ENCODE peak calls at places on chromosomes 13 and 19, in four cellular contexts. W, V, E and G are unnamed samples.

GRCh38 chr13:24834902-24835510 is 71.0 kb downstream of the RNF17 start:
- DNase-seq in W (no peak), V (no peak), E (no peak), G (no peak)

GRCh38 chr19:3065675-3066357 is 3.5 kb upstream of the TLE5 start:
- DNase-seq in W (peak), V (no peak), E (peak), G (no peak)

GRCh38 chr19:32868206-32868950 is 1.2 kb downstream of the SLC7A9 start:
- DNase-seq in W (no peak), V (no peak), E (no peak), G (no peak)

GRCh38 chr19:8307400-8307964 is 676 bp downstream of the CD320 start:
- DNase-seq in W (peak), V (no peak), E (no peak), G (peak)

GRCh38 chr19:35380450-35381124 is 9.7 kb downstream of the GPR42 start:
- DNase-seq in W (no peak), V (no peak), E (no peak), G (no peak)

GRCh38 chr19:54316746-54317107 is 3.8 kb upstream of the LILRA5 start:
- DNase-seq in W (no peak), V (no peak), E (no peak), G (no peak)

GRCh38 chr19:49421039-49421877 is 2.0 kb downstream of the PTH2 start:
- DNase-seq in W (peak), V (peak), E (peak), G (peak)

GRCh38 chr13:43291289-43292055 is 268.1 kb downstream of the DNAJC15 start:
- DNase-seq in W (no peak), V (no peak), E (no peak), G (no peak)

GRCh38 chr13:25943081-25943480 is 108.7 kb downstream of the SHISA2 start:
- DNase-seq in W (no peak), V (no peak), E (no peak), G (peak)

GRCh38 chr13:111906816-111907215 is 160.1 kb upstream of the SOX1 start:
- DNase-seq in W (no peak), V (no peak), E (no peak), G (no peak)

GRCh38 chr13:38636756-38637155 is 50.1 kb upstream of the FREM2 start:
- DNase-seq in W (no peak), V (peak), E (no peak), G (no peak)

GRCh38 chr19:55712804-55713631 is 25.2 kb downstream of the NLRP9 start:
- DNase-seq in W (peak), V (no peak), E (no peak), G (no peak)

GRCh38 chr19:38656171-38656981 is 8.9 kb downstream of the ACTN4 start:
- DNase-seq in W (peak), V (no peak), E (no peak), G (peak)

GRCh38 chr13:45681101-45681500 is 21.0 kb upstream of the CBY2 start:
- DNase-seq in W (peak), V (no peak), E (no peak), G (no peak)

GRCh38 chr13:52884429-52884828 is 36.0 kb upstream of the PCDH8 start:
- DNase-seq in W (no peak), V (no peak), E (no peak), G (no peak)

GRCh38 chr19:35375505-35376307 is 4.8 kb downstream of the GPR42 start:
- DNase-seq in W (no peak), V (no peak), E (no peak), G (no peak)

GRCh38 chr19:48614436-48615144 is at the start of gene FAM83E:
- DNase-seq in W (peak), V (peak), E (no peak), G (peak)

GRCh38 chr19:54211214-54211613 is 10.6 kb downstream of the RPS9 start:
- DNase-seq in W (peak), V (no peak), E (no peak), G (no peak)

GRCh38 chr19:13417054-13417453 is 89.2 kb downstream of the CACNA1A start:
- DNase-seq in W (no peak), V (no peak), E (no peak), G (no peak)

GRCh38 chr13:113087923-113088690 is 17.5 kb upstream of the F7 start:
- DNase-seq in W (no peak), V (no peak), E (no peak), G (no peak)

GRCh38 chr13:51152713-51153112 is 41.6 kb upstream of the C13orf42 start:
- DNase-seq in W (no peak), V (no peak), E (no peak), G (peak)

GRCh38 chr13:104114111-104114510 is 1047.9 kb upstream of the SLC10A2 start:
- DNase-seq in W (no peak), V (no peak), E (no peak), G (no peak)

GRCh38 chr13:110341445-110342247 is 34.6 kb downstream of the COL4A2 start:
- DNase-seq in W (no peak), V (no peak), E (no peak), G (no peak)

GRCh38 chr13:112483299-112483698 is 104.7 kb downstream of the TUBGCP3 start:
- DNase-seq in W (no peak), V (no peak), E (no peak), G (no peak)

GRCh38 chr13:51816604-51817254 is 12.8 kb upstream of the DHRS12 start:
- DNase-seq in W (no peak), V (peak), E (no peak), G (no peak)

GRCh38 chr19:2239771-2240770 is 3.4 kb downstream of the SF3A2 start:
- DNase-seq in W (no peak), V (no peak), E (no peak), G (peak)

GRCh38 chr19:5820785-5821184 is 15.9 kb downstream of the NRTN start:
- DNase-seq in W (peak), V (no peak), E (no peak), G (no peak)
- TF ChIP-seq CTCF in W (no peak), V (no peak), E (no peak), G (no peak)

DNA sequence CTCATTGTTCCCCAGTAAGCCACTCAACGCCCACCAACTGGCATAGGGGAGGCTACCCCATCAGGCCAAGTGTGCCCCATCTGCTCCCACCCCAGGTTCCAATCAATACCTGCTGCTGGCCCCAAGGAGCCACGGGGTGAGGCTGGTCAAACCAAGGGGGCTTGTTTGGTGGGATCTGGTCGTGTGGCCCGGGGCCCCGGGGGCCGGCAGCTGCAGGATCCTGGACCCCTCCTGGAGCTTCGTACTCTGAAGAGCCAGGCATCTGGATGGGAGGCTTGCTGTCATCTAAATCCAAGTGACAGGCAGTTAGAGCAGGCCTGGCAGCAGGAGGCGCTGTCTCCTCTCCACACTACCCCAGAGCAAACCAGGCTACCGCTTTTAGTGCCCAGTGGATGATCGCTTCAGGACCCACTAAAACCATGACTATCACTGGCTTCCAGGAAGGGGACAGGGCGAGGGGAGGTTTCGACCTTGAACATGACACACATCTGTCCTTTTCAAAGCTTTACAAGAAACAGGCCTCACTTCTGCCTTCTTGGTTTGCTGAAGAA is 14.2 kb downstream of the CHERP start:
- DNase-seq in W (peak), V (no peak), E (peak), G (peak)
- TF ChIP-seq CTCF in W (peak), V (no peak), E (peak), G (peak)

GRCh38 chr13:84651288-84651687 is 769.0 kb upstream of the SLITRK1 start:
- DNase-seq in W (no peak), V (peak), E (no peak), G (no peak)

GRCh38 chr13:84649853-84650252 is 767.6 kb upstream of the SLITRK1 start:
- DNase-seq in W (no peak), V (peak), E (no peak), G (no peak)

GRCh38 chr13:84648069-84648640 is 765.9 kb upstream of the SLITRK1 start:
- DNase-seq in W (no peak), V (no peak), E (no peak), G (no peak)

GRCh38 chr13:84641491-84641890 is 759.2 kb upstream of the SLITRK1 start:
- DNase-seq in W (no peak), V (no peak), E (no peak), G (no peak)

DNA sequence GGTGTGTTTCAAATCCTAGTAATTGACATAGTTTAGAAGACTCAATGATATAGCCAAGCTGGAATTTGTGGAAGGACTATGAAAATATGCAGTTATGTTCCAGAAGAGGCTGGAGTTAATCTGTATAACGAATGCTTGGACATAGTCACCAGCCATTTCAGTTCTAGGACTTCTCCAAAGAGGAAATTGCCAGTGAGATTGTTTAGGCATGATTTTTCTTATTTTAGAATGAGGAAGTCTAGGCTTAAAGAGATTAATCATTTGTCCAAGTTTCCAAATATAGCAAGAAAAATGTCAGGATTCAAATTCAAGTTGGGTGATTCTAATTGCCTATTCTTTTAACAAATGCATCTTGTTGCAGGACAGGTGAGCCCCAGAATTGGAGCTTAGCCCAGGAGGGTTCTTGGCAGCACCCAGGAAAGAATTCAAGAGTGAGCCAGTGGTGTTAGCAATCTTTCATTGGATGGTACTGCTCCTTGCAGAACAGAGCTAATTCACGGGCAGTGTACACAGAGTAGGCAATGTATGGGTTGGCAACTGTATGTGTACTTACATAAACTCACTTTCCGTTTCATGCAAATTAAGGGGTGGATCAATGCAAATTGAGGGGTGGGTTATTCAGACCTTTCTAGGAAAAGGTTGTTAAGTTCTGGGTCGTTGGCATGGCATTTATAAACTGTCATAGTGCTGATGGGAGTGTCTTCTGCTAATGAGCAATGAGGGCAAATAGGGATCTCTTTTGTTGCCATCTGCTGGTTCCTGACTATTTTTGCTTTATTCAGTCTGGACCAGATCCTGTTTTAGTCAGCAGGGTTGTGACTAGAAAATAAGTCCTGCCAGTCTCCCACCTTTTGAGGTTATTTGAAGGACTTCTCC is 763.2 kb upstream of the SLITRK1 start:
- DNase-seq in W (no peak), V (no peak), E (no peak), G (peak)
- TF ChIP-seq CTCF in W (peak), V (no peak), E (no peak), G (no peak)

DNA sequence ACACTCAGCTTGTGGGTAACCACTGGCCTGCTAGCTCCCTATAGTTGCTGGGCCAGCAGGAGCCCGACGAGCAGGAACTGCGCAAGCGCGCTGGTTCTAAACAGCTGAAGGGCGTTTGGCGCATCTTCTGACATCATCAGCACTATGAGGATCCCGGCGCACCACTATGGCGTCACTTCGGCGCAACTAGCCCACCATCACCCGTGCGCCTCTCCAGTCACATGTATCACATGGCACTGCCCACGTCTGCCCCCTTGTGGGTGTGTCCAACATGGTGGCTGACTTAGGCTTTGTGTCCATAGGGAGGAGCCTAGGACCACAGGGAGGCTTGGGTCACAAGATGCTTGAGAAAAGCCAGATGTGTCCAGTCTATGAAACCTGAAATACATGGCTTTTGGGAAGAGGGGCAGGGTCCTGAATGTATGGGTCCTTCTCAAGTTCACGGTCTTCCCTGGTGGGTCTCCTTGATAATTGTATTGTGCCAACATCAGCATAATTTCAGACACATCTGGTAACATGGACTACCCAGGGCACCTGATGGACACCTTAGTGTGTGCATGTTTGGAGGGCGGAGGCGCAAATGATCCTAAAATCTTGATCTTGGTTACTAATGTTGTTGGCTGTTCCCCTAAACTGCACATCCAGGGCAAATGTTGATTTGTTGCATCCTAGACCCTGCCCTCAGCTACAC is 18.0 kb downstream of the KLK4 start:
- DNase-seq in W (no peak), V (no peak), E (no peak), G (peak)
- TF ChIP-seq CTCF in W (no peak), V (no peak), E (peak), G (peak)

DNA sequence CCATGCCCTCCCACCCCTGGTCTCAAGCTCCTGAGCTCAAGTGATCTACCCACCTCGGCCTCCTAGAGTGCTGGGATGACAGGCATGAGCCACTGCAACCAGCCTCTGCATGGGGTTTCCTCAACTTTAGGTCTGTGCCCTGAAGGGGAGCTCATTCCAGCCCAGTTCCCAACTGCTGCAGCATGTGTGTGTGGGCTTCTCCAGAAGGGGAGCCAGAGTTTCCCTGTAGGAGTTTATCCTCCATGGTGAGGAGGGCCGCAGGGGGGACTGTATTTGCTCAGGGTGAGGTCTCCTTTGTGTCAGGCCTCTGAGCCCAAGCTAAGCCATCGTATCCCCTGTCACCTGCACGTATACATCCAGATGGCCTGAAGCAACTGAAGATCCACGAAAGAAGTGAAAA is 11.3 kb upstream of the ZNF808 start:
- DNase-seq in W (no peak), V (no peak), E (no peak), G (no peak)
- TF ChIP-seq CTCF in W (no peak), V (no peak), E (no peak), G (no peak)

DNA sequence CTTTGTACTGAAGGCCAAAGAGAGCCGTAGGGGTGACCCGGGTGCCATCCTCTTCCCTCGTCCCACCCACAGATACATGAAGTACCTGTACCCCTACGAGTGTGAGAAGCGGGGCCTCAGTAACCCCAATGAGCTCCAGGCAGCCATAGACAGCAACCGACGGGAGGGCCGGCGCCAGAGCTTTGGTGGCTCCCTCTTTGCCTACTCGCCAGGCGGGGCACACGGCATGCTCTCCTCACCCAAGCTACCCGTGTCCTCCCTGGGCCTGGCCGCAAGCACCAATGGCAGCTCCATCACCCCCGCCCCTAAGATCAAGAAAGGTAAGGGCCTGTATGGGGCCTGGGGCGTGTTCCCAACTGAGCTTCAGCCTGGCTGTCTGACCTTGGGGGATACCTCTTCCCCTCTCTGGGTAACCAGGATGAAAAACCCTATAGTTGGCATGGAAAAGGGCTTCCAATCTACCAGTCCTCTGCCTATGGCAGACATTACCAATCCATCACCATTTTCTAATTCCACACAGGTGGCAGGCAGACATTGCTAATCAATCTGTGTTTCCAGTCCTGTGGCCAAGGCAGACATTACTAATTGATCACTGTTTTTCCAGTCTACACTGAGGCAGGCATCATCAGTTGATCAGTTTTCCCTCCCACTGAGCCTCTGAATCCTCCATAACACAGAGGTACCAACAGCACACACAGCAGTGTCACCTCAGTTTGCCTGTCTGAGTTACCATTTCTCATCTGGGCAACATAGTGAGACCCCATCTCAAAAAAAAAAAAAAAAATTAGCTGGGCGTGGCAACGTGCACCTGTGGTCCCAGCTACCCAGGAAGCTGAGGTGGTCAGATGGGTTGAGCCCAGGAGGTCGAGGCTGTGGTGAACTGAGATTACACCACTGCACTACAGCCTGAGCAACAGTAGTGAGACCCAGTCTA is 19.1 kb upstream of the WDR18 start:
- DNase-seq in W (no peak), V (no peak), E (no peak), G (no peak)
- TF ChIP-seq CTCF in W (no peak), V (no peak), E (no peak), G (no peak)

DNA sequence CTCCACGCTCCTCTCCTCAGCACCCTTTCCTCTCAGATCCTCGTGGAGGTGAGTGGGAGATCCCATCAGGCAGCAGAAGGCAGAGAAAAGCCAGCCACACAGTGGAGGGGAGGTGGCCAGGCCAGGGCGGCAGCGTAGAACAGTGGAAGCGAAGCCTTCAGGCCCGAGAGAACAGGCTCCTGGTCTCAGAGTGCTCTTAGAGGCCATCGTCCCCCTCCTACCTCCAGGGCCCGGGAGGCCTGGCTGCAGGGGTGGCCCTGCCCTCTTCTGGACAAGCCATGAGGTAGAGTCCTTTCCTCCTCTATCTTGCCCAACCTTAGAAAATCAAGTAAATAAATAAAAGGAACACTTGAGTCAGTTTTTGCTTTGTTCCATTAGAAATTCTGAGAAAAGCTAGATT is 202.0 kb downstream of the KATNAL1 start:
- DNase-seq in W (no peak), V (no peak), E (no peak), G (no peak)
- TF ChIP-seq CTCF in W (no peak), V (no peak), E (no peak), G (no peak)